ENCODE peak calls at places on chromosomes 12 and 14, in seven cellular contexts. One of them, this sample, is unnamed.

GRCh38 chr12:106760184-106760531 is 14.3 kb upstream of the RIC8B start:
- DNase-seq in body of pancreas: no peak
- DNase-seq in breast epithelium: no peak
- DNase-seq in ovary: no peak
- DNase-seq in cardiac muscle cell: peak
- DNase-seq in transverse colon: peak
- DNase-seq in PC-9: no peak
- DNase-seq in this sample: peak

GRCh38 chr14:31083781-31084180 is 57.6 kb upstream of the STRN3 start:
- DNase-seq in ovary: no peak
- DNase-seq in cardiac muscle cell: no peak
- DNase-seq in body of pancreas: no peak
- DNase-seq in PC-9: no peak
- DNase-seq in breast epithelium: no peak
- DNase-seq in transverse colon: no peak
- DNase-seq in this sample: no peak

GRCh38 chr12:25801621-25802243 is 156.8 kb upstream of the RASSF8 start:
- DNase-seq in breast epithelium: no peak
- DNase-seq in transverse colon: no peak
- DNase-seq in ovary: no peak
- DNase-seq in PC-9: no peak
- DNase-seq in cardiac muscle cell: no peak
- DNase-seq in body of pancreas: no peak
- DNase-seq in this sample: no peak

GRCh38 chr12:89701606-89702206 is 6.9 kb downstream of the ATP2B1 start:
- DNase-seq in cardiac muscle cell: no peak
- DNase-seq in body of pancreas: no peak
- DNase-seq in transverse colon: no peak
- DNase-seq in PC-9: no peak
- DNase-seq in breast epithelium: no peak
- DNase-seq in ovary: no peak
- DNase-seq in this sample: no peak

GRCh38 chr14:57657487-57657886 is 163.8 kb upstream of the CCDC198 start:
- DNase-seq in ovary: no peak
- DNase-seq in body of pancreas: no peak
- DNase-seq in breast epithelium: no peak
- DNase-seq in transverse colon: no peak
- DNase-seq in cardiac muscle cell: peak
- DNase-seq in PC-9: no peak
- DNase-seq in this sample: no peak

GRCh38 chr12:5520831-5521230 is 88.9 kb downstream of the NTF3 start:
- DNase-seq in body of pancreas: no peak
- DNase-seq in PC-9: no peak
- DNase-seq in ovary: no peak
- DNase-seq in cardiac muscle cell: no peak
- DNase-seq in breast epithelium: no peak
- DNase-seq in transverse colon: no peak
- DNase-seq in this sample: no peak

GRCh38 chr12:74365178-74365964 is 172.3 kb upstream of the ATXN7L3B start:
- DNase-seq in ovary: peak
- DNase-seq in cardiac muscle cell: peak
- DNase-seq in PC-9: peak
- DNase-seq in transverse colon: no peak
- DNase-seq in body of pancreas: peak
- DNase-seq in breast epithelium: no peak
- DNase-seq in this sample: no peak

GRCh38 chr14:90644882-90645281 is 171.3 kb downstream of the TTC7B start:
- DNase-seq in ovary: no peak
- DNase-seq in body of pancreas: peak
- DNase-seq in cardiac muscle cell: peak
- DNase-seq in breast epithelium: no peak
- DNase-seq in PC-9: no peak
- DNase-seq in transverse colon: no peak
- DNase-seq in this sample: no peak

GRCh38 chr14:94601961-94602391 is 10.2 kb upstream of the SERPINA3 start:
- DNase-seq in ovary: peak
- DNase-seq in cardiac muscle cell: peak
- DNase-seq in PC-9: no peak
- DNase-seq in body of pancreas: peak
- DNase-seq in transverse colon: peak
- DNase-seq in breast epithelium: no peak
- DNase-seq in this sample: peak

DNA sequence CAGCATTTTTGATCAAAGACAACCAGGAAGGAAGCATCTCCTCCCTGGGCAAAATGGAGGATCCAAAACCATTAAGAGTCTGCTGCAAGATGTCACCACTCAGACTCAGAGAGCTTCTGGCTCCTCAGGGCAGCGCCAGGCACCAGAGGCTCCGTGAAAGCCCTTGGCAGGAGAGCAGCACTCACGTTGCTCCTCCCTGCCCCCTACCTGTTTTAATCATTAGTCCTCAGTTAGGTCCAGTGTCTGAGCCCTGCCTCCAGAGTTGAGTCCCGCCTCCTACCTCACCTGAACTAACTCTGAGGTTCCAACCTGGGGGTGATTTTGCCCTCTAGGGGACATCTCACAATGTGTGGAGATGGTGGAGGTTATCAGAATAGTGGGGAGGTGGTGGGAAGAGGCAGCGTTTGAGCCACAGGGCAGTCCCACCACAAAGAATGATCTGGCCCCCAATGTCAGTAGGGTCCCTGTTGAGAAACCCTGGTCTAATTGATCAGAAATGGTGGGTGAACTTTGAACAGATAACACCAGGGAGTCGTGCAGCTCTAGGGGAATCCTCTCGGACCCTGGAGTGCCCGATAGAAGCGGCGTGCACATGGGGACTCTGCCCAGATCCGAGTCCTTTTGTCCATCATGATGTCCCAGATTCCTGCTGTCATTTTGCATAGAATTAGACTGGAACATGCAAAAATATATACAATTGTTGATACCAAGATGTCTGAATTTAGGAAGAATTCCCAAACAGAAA is 156.7 kb upstream of the DIO3 start:
- DNase-seq in body of pancreas: no peak
- DNase-seq in cardiac muscle cell: peak
- DNase-seq in transverse colon: no peak
- DNase-seq in breast epithelium: no peak
- DNase-seq in PC-9: no peak
- DNase-seq in ovary: no peak
- DNase-seq in this sample: no peak
- TF ChIP-seq CTCF in body of pancreas: no peak
- TF ChIP-seq CTCF in cardiac muscle cell: no peak
- TF ChIP-seq CTCF in transverse colon: no peak
- TF ChIP-seq CTCF in breast epithelium: no peak
- TF ChIP-seq CTCF in PC-9: no peak
- TF ChIP-seq CTCF in ovary: no peak
- TF ChIP-seq CTCF in this sample: no peak

DNA sequence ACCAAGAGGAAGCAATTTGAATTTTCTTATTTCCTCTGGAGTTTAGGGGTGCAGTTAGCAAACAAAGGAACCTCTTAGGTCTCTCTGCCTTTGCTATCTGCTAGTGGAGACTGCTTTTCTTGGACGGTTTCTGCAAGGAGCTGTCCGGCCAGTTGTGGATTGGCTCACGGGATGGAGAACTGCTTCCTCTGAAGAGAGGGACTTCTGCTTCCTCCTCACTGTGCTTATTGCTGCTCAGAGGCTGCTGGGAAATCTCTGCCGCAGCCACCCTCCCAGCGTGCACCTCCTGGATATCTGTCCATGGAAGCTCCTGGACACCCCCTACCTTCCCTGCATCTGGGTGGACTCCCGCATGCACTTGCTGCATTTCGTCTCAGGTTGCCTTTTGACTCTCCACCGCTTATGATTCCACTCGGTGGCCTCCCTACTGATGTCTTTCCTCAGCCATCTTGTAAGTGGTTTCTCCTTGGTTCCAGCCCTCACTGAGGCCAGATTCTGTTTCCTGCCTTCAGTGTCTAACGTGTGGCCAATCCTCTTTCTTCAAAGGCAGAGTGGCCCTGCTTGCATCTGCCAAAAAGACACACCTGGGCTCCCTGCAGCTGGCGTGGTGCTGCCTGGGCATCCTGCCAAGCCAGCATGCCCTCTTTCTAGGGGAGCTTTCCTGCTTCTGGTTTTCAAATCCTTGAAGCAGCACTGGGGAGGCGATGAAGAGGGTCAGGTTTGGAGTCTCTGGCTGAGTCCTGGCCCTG is 187.3 kb downstream of the CHST11 start:
- DNase-seq in ovary: no peak
- DNase-seq in transverse colon: peak
- DNase-seq in breast epithelium: no peak
- DNase-seq in cardiac muscle cell: no peak
- DNase-seq in body of pancreas: peak
- DNase-seq in PC-9: peak
- DNase-seq in this sample: peak
- H3K27ac ChIP-seq in ovary: no peak
- H3K27ac ChIP-seq in transverse colon: peak
- H3K27ac ChIP-seq in breast epithelium: no peak
- H3K27ac ChIP-seq in cardiac muscle cell: no peak
- H3K27ac ChIP-seq in body of pancreas: no peak
- H3K27ac ChIP-seq in PC-9: no peak
- H3K27ac ChIP-seq in this sample: peak

DNA sequence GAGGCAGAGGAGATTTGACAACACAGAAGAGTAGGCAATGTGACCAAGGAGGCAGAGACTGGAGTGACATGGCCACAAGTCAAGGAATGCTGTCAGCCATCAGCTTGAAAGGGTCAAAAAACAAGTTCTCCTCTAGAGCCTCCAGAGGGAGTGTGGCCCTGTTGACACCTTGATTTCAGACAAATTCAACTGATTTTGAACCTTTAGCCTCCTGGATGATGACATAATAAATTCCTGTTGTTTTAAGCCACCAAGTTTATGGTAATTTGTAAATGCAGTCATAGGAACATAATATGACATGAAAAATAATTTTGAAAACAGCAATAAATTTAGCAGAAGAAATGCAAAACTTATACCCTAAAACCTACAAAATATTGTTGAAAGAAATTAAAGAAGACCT is 8.5 kb upstream of the NGDN start:
- DNase-seq in transverse colon: no peak
- DNase-seq in body of pancreas: no peak
- DNase-seq in breast epithelium: no peak
- DNase-seq in PC-9: no peak
- DNase-seq in cardiac muscle cell: no peak
- DNase-seq in ovary: no peak
- DNase-seq in this sample: no peak
- TF ChIP-seq CTCF in transverse colon: no peak
- TF ChIP-seq CTCF in body of pancreas: no peak
- TF ChIP-seq CTCF in breast epithelium: no peak
- TF ChIP-seq CTCF in PC-9: no peak
- TF ChIP-seq CTCF in cardiac muscle cell: no peak
- TF ChIP-seq CTCF in ovary: no peak
- TF ChIP-seq CTCF in this sample: no peak

GRCh38 chr12:43896496-43896895 is 60.6 kb downstream of the TMEM117 start:
- DNase-seq in cardiac muscle cell: no peak
- DNase-seq in transverse colon: no peak
- DNase-seq in body of pancreas: no peak
- DNase-seq in ovary: no peak
- DNase-seq in breast epithelium: no peak
- DNase-seq in PC-9: no peak
- DNase-seq in this sample: no peak
- H3K27ac ChIP-seq in cardiac muscle cell: no peak
- H3K27ac ChIP-seq in transverse colon: no peak
- H3K27ac ChIP-seq in body of pancreas: no peak
- H3K27ac ChIP-seq in ovary: no peak
- H3K27ac ChIP-seq in breast epithelium: no peak
- H3K27ac ChIP-seq in PC-9: no peak
- H3K27ac ChIP-seq in this sample: no peak

GRCh38 chr14:77649326-77649725 is 32.9 kb upstream of the SPTLC2 start:
- DNase-seq in ovary: no peak
- DNase-seq in PC-9: no peak
- DNase-seq in breast epithelium: no peak
- DNase-seq in transverse colon: no peak
- DNase-seq in cardiac muscle cell: peak
- DNase-seq in body of pancreas: no peak
- DNase-seq in this sample: no peak

GRCh38 chr14:77657244-77657643 is 40.8 kb upstream of the SPTLC2 start:
- DNase-seq in PC-9: no peak
- DNase-seq in ovary: no peak
- DNase-seq in breast epithelium: no peak
- DNase-seq in cardiac muscle cell: no peak
- DNase-seq in body of pancreas: no peak
- DNase-seq in transverse colon: no peak
- DNase-seq in this sample: no peak

GRCh38 chr14:77648520-77649200 is 32.2 kb upstream of the SPTLC2 start:
- DNase-seq in ovary: no peak
- DNase-seq in cardiac muscle cell: no peak
- DNase-seq in body of pancreas: no peak
- DNase-seq in transverse colon: no peak
- DNase-seq in breast epithelium: no peak
- DNase-seq in PC-9: no peak
- DNase-seq in this sample: no peak

GRCh38 chr14:77654001-77654431 is 37.6 kb upstream of the SPTLC2 start:
- DNase-seq in ovary: no peak
- DNase-seq in cardiac muscle cell: no peak
- DNase-seq in breast epithelium: no peak
- DNase-seq in PC-9: no peak
- DNase-seq in body of pancreas: no peak
- DNase-seq in transverse colon: no peak
- DNase-seq in this sample: no peak

DNA sequence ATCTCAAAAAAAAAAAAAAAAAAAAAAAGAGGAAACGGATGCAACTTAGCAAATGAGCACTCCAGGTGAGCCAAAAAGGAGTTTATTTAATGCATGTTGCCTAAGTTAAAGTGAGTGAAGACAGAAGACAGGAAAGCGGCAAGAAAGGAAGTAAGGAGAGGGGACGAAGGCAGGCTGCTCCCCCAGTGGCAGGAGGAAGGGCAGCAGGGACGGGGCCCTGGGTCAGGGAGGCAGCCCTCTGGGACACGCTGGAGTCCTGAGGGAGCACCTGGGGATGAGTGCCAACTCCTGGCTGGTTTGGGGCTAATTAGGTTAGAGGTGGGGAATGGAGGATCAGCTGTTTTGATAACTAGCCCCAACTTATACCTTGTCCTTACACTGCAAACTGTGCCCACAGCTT is 37.0 kb upstream of the SPTLC2 start:
- DNase-seq in cardiac muscle cell: no peak
- DNase-seq in transverse colon: no peak
- DNase-seq in body of pancreas: no peak
- DNase-seq in PC-9: no peak
- DNase-seq in ovary: no peak
- DNase-seq in breast epithelium: no peak
- DNase-seq in this sample: no peak
- TF ChIP-seq CTCF in cardiac muscle cell: peak
- TF ChIP-seq CTCF in transverse colon: no peak
- TF ChIP-seq CTCF in body of pancreas: no peak
- TF ChIP-seq CTCF in PC-9: peak
- TF ChIP-seq CTCF in ovary: no peak
- TF ChIP-seq CTCF in breast epithelium: no peak
- TF ChIP-seq CTCF in this sample: no peak